ENCODE peak calls at places on chromosomes 4 and X, in seven cellular contexts. O is NCI-H510A; F is mesothelial cell of epicardium; W is stimulated activated CD4-positive, alpha-beta T cell treated with anti-CD3 and anti-CD28 coated beads, Interleukin-2, amount 100 ng/mL, for 48 hours; H is head of caudate nucleus; Z is NCI-H524; M is DMS153. I is an unnamed sample.

GRCh38 chr4:3514806-3515421 is 17.3 kb downstream of the LRPAP1 start:
- DNase-seq in O (no peak), W (no peak), M (no peak), Z (no peak), H (peak; percentile 71), F (no peak), I (no peak)

GRCh38 chr4:16265820-16266219 is 39.5 kb upstream of the TAPT1 start:
- DNase-seq in Z (no peak), H (no peak), M (no peak), F (no peak), W (no peak), O (no peak), I (no peak)

GRCh38 chrX:150258176-150258425 is 105.0 kb upstream of the MAMLD1 start:
- DNase-seq in Z (no peak), O (no peak), F (no peak), H (no peak), W (no peak), M (no peak), I (no peak)

GRCh38 chrX:72131317-72132294 is at the start of gene RTL5:
- DNase-seq in O (peak; percentile 86), M (peak; percentile 91), F (peak; percentile 80), H (peak; percentile 92), Z (peak; percentile 96), W (peak; percentile 27), I (no peak)

GRCh38 chr4:76690091-76690905 is 207.6 kb downstream of the SOWAHB start:
- DNase-seq in F (no peak), Z (no peak), O (peak; percentile 18), M (no peak), H (no peak), W (no peak), I (peak; percentile 10)

GRCh38 chr4:90403781-90404180 is 276.6 kb downstream of the CCSER1 start:
- DNase-seq in F (no peak), H (no peak), O (no peak), M (no peak), W (no peak), Z (no peak), I (no peak)

GRCh38 chr4:18322111-18322510 is 300.6 kb upstream of the LCORL start:
- DNase-seq in Z (peak; percentile 7), F (no peak), W (no peak), H (no peak), M (peak; percentile 2), O (peak; percentile 52), I (no peak)

GRCh38 chrX:50814701-50815476 is 895 bp upstream of the SHROOM4 start:
- DNase-seq in F (no peak), W (no peak), O (no peak), M (no peak), H (peak; percentile 78), Z (no peak), I (no peak)

GRCh38 chr4:121690001-121690400 is 6.8 kb downstream of the ANXA5 start:
- DNase-seq in Z (no peak), F (no peak), O (no peak), W (no peak), H (no peak), M (no peak), I (no peak)